ENCODE peak calls at places on chromosomes 3 and 15, in six cellular contexts. Q, V, E, W, C and B are unnamed samples.

GRCh38 chr15:60375255-60375809 is 22.5 kb downstream of the ANXA2 start:
- DNase-seq in C (no peak), Q (no peak), V (no peak), E (no peak), W (no peak), B (no peak)

GRCh38 chr3:88713233-88713691 is 394.2 kb upstream of the EPHA3 start:
- DNase-seq in C (no peak), W (no peak), Q (no peak), V (no peak), E (no peak), B (no peak)

GRCh38 chr3:100525753-100526612 is 33.6 kb downstream of the TMEM45A start:
- DNase-seq in V (peak; percentile 55), E (no peak), Q (peak; percentile 27), W (peak; percentile 63), C (no peak), B (no peak)

GRCh38 chr3:115814006-115814405 is 190.7 kb downstream of the GAP43 start:
- DNase-seq in E (no peak), W (no peak), V (no peak), Q (no peak), C (no peak), B (no peak)

GRCh38 chr15:32872606-32873291 is 154.9 kb downstream of the GREM1 start:
- DNase-seq in Q (no peak), E (no peak), W (no peak), V (peak; percentile 75), C (peak; percentile 48), B (no peak)

GRCh38 chr3:10396931-10397330 is 76.0 kb upstream of the SEC13 start:
- DNase-seq in C (no peak), V (no peak), Q (no peak), W (no peak), E (no peak), B (no peak)

GRCh38 chr3:159775372-159775961 is 213.2 kb upstream of the IL12A start:
- DNase-seq in V (peak; percentile 80), W (no peak), Q (no peak), C (peak; percentile 43), E (no peak), B (no peak)

GRCh38 chr3:73419179-73419803 is 205.4 kb downstream of the PDZRN3 start:
- DNase-seq in Q (no peak), E (no peak), C (no peak), W (no peak), V (no peak), B (no peak)

GRCh38 chr3:66469220-66469640 is 31.6 kb downstream of the LRIG1 start:
- DNase-seq in Q (no peak), W (no peak), E (no peak), V (no peak), C (no peak), B (no peak)

GRCh38 chr3:115792206-115792955 is 169.1 kb downstream of the GAP43 start:
- DNase-seq in Q (no peak), V (no peak), W (no peak), E (no peak), C (no peak), B (no peak)

GRCh38 chr15:43107741-43108140 is 1.9 kb upstream of the UBR1 start:
- DNase-seq in E (no peak), Q (no peak), C (no peak), V (no peak), W (no peak), B (no peak)

GRCh38 chr3:122533931-122534334 is 19.2 kb upstream of the KPNA1 start:
- DNase-seq in C (no peak), E (no peak), Q (peak; percentile 78), V (no peak), W (peak; percentile 68), B (no peak)

GRCh38 chr15:57031605-57032004 is 113.2 kb downstream of the TCF12 start:
- DNase-seq in Q (no peak), E (no peak), V (peak; percentile 50), W (no peak), C (no peak), B (no peak)

GRCh38 chr15:69126054-69126469 is 34.4 kb upstream of the GLCE start:
- DNase-seq in V (no peak), Q (no peak), W (no peak), C (no peak), E (no peak), B (no peak)

GRCh38 chr3:65914032-65914739 is 124.5 kb downstream of the MAGI1 start:
- DNase-seq in W (no peak), Q (no peak), E (no peak), V (no peak), C (no peak), B (no peak)

GRCh38 chr15:32956006-32956405 is 238.2 kb downstream of the GREM1 start:
- DNase-seq in Q (peak; percentile 33), E (no peak), W (peak; percentile 17), C (no peak), V (no peak), B (no peak)

GRCh38 chr15:60255390-60255789 is 142.4 kb downstream of the ANXA2 start:
- DNase-seq in Q (peak; percentile 13), W (no peak), C (no peak), V (no peak), E (no peak), B (peak; percentile 47)

GRCh38 chr3:11059799-11060115 is 67.2 kb downstream of the SLC6A1 start:
- DNase-seq in Q (no peak), C (no peak), V (no peak), E (no peak), W (no peak), B (no peak)

GRCh38 chr15:28954466-28955159 is 68.8 kb downstream of the APBA2 start:
- DNase-seq in W (no peak), C (no peak), V (no peak), Q (no peak), E (no peak), B (peak; percentile 45)

GRCh38 chr15:32718822-32719716 is 1.3 kb downstream of the GREM1 start:
- DNase-seq in Q (no peak), E (no peak), W (no peak), V (no peak), C (peak; percentile 17), B (no peak)

GRCh38 chr3:139794469-139795265 is 116.9 kb upstream of the NMNAT3 start:
- DNase-seq in W (no peak), Q (no peak), C (no peak), E (no peak), V (no peak), B (no peak)

GRCh38 chr3:149377408-149378111 is at the start of gene TM4SF1:
- DNase-seq in C (peak; percentile 57), W (peak; percentile 93), E (no peak), V (peak; percentile 68), Q (no peak), B (no peak)

GRCh38 chr3:161067346-161067745 is 37.8 kb downstream of the B3GALNT1 start:
- DNase-seq in V (no peak), C (no peak), W (no peak), Q (no peak), E (no peak), B (no peak)

GRCh38 chr3:30435950-30436349 is 170.5 kb upstream of the TGFBR2 start:
- DNase-seq in W (no peak), E (no peak), V (no peak), Q (no peak), C (no peak), B (no peak)

GRCh38 chr3:84136425-84136824 is 822.4 kb upstream of the CADM2 start:
- DNase-seq in W (no peak), E (no peak), Q (no peak), V (no peak), C (no peak), B (no peak)

GRCh38 chr3:58835075-58835474 is 168.5 kb upstream of the FAM3D start:
- DNase-seq in Q (no peak), E (no peak), V (no peak), C (no peak), W (no peak), B (no peak)

GRCh38 chr15:41585140-41586047 is 26.4 kb downstream of the TYRO3 start:
- DNase-seq in E (no peak), Q (no peak), V (peak; percentile 56), W (no peak), C (peak; percentile 40), B (peak; percentile 77)
- TF ChIP-seq POLR2A in E (no peak), Q (no peak), V (no peak), W (no peak), C (no peak), B (no peak)

GRCh38 chr15:55403531-55403930 is 4.6 kb downstream of the CCPG1 start:
- DNase-seq in E (no peak), Q (no peak), W (no peak), C (no peak), V (no peak), B (no peak)

GRCh38 chr15:55402707-55403106 is 5.5 kb downstream of the CCPG1 start:
- DNase-seq in Q (no peak), E (no peak), W (no peak), V (no peak), C (no peak), B (no peak)

GRCh38 chr15:55407631-55407948 is 569 bp downstream of the CCPG1 start:
- DNase-seq in W (no peak), Q (no peak), C (no peak), V (no peak), E (no peak), B (no peak)

GRCh38 chr15:55407949-55408766 is at the start of the genes CCPG1 and PIERCE2:
- DNase-seq in E (peak; percentile 94), V (peak; percentile 79), C (peak; percentile 94), W (peak; percentile 71), Q (peak; percentile 89), B (peak; percentile 94)
- TF ChIP-seq POLR2A in E (peak; percentile 62), V (peak; percentile 69), C (peak; percentile 91), W (peak; percentile 83), Q (no peak), B (peak; percentile 82)

DNA sequence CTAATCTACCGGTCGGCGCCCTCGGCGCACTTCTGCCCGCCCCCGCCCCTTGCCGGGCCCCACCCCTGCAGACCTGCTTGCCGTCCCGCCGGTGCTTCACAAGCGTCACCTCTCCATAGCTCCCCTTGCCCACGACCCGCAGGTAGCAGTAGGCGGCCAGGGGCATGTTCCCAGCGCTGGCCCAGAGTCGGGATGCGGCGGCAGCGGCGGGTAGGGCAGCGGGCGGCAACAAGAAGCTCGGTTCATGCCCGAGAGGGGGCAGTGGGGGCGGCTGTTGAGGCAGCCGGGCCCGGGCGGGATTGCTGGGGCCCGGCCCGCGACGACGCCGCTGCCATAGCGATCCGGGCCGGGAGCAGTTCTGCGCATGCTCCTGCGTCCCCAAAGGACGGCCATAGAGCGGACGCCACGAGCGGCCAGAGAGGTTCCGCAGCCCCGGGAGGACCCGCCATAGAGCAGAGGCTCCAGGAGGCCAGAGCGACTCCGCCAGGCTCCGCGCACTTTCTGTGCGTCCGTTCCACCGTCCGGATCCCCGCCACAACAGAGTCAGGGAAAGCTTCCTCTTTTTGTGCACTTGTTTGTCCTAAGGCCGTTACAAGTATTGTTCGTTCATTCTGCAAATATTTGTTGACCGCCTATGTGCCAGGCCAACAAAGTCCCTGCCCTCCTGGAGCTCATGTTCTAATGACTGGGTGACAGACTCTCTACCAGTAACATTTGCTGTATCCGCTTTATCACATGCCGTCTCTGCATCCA is at the start of gene NEK4:
- DNase-seq in Q (peak; percentile 74), V (peak; percentile 87), E (peak; percentile 93), C (peak; percentile 95), W (peak; percentile 93), B (peak; percentile 87)
- TF ChIP-seq POLR2A in Q (peak; percentile 98), V (peak; percentile 53), E (peak; percentile 33), C (peak; percentile 81), W (peak; percentile 69), B (peak; percentile 65)

DNA sequence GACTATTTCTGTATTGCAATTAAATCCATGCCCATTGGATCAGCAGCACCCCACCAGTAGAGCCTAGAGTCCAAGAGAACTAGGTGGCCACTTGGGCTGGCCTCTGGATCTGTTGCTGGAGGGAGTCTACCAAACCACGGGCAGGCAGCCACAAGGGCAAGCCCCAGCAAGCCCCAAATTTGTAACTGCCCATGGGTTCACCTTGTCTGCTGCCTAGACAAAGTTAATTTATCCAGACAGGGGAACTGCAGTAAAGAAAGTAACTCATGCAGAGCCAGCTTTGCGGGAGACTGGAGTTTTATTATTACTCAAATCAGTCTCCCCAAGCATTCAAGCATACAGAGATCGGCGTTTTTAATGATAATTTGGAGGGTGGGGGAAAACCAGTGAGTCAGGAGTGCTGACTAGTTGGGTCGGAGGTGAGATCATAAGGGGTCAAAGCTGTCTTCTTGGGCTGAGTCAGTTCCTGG is 74.0 kb upstream of the TERB2 start:
- DNase-seq in V (no peak), Q (no peak), E (no peak), W (peak; percentile 7), C (no peak), B (no peak)
- TF ChIP-seq POLR2A in V (no peak), Q (no peak), E (no peak), W (no peak), C (no peak), B (no peak)